ENCODE peak calls at places on chromosomes 11 and 22, in five cellular contexts. One of them, this sample, is unnamed.

GRCh38 chr22:22576244-22576988 is 17.4 kb upstream of the PRAME start:
- DNase-seq in uterus: no peak
- DNase-seq in breast epithelium: no peak
- DNase-seq in upper lobe of left lung: no peak
- DNase-seq in sigmoid colon: no peak
- DNase-seq in this sample: peak; percentile 59

GRCh38 chr11:1077417-1078119 is 2.9 kb downstream of the MUC2 start:
- DNase-seq in uterus: peak; percentile 12
- DNase-seq in upper lobe of left lung: no peak
- DNase-seq in breast epithelium: no peak
- DNase-seq in sigmoid colon: peak; percentile 40
- DNase-seq in this sample: no peak

GRCh38 chr11:1233351-1234053 is 10.6 kb downstream of the MUC5B start:
- DNase-seq in sigmoid colon: peak; percentile 53
- DNase-seq in uterus: no peak
- DNase-seq in upper lobe of left lung: no peak
- DNase-seq in breast epithelium: no peak
- DNase-seq in this sample: peak; percentile 15

GRCh38 chr11:37503411-37504065 is 905.5 kb upstream of the RAG2 start:
- DNase-seq in sigmoid colon: no peak
- DNase-seq in upper lobe of left lung: no peak
- DNase-seq in breast epithelium: no peak
- DNase-seq in uterus: no peak
- DNase-seq in this sample: no peak

GRCh38 chr11:117374316-117374715 is 46.7 kb downstream of the CEP164 start:
- DNase-seq in breast epithelium: no peak
- DNase-seq in upper lobe of left lung: no peak
- DNase-seq in sigmoid colon: no peak
- DNase-seq in uterus: no peak
- DNase-seq in this sample: no peak

GRCh38 chr11:7286178-7286577 is 34.5 kb downstream of the SYT9 start:
- DNase-seq in sigmoid colon: no peak
- DNase-seq in uterus: no peak
- DNase-seq in upper lobe of left lung: no peak
- DNase-seq in breast epithelium: no peak
- DNase-seq in this sample: no peak

GRCh38 chr11:106471273-106471672 is 393.8 kb downstream of the AASDHPPT start:
- DNase-seq in breast epithelium: no peak
- DNase-seq in upper lobe of left lung: no peak
- DNase-seq in sigmoid colon: no peak
- DNase-seq in uterus: no peak
- DNase-seq in this sample: no peak

GRCh38 chr11:64526795-64527194 is 64.2 kb upstream of the SLC22A12 start:
- DNase-seq in upper lobe of left lung: no peak
- DNase-seq in uterus: no peak
- DNase-seq in breast epithelium: no peak
- DNase-seq in sigmoid colon: no peak
- DNase-seq in this sample: no peak

GRCh38 chr11:16981651-16982194 is 32.5 kb downstream of the PLEKHA7 start:
- DNase-seq in upper lobe of left lung: no peak
- DNase-seq in sigmoid colon: no peak
- DNase-seq in breast epithelium: peak; percentile 93
- DNase-seq in uterus: no peak
- DNase-seq in this sample: no peak

GRCh38 chr11:66641834-66642233 is 3.3 kb downstream of the RBM4 start:
- DNase-seq in breast epithelium: no peak
- DNase-seq in sigmoid colon: no peak
- DNase-seq in uterus: no peak
- DNase-seq in upper lobe of left lung: no peak
- DNase-seq in this sample: no peak

GRCh38 chr11:124657922-124658321 is 15.6 kb downstream of the SIAE start:
- DNase-seq in uterus: no peak
- DNase-seq in upper lobe of left lung: no peak
- DNase-seq in breast epithelium: no peak
- DNase-seq in sigmoid colon: no peak
- DNase-seq in this sample: no peak

GRCh38 chr22:22060200-22061084 is 77.9 kb upstream of the TOP3B start:
- DNase-seq in uterus: peak; percentile 21
- DNase-seq in sigmoid colon: peak; percentile 68
- DNase-seq in upper lobe of left lung: peak; percentile 71
- DNase-seq in breast epithelium: no peak
- DNase-seq in this sample: peak; percentile 79

GRCh38 chr11:112878228-112878627 is 83.0 kb upstream of the NCAM1 start:
- DNase-seq in sigmoid colon: no peak
- DNase-seq in upper lobe of left lung: no peak
- DNase-seq in breast epithelium: no peak
- DNase-seq in uterus: no peak
- DNase-seq in this sample: no peak

GRCh38 chr11:73978576-73979086 is 4.0 kb downstream of the UCP2 start:
- DNase-seq in uterus: no peak
- DNase-seq in breast epithelium: no peak
- DNase-seq in upper lobe of left lung: peak; percentile 41
- DNase-seq in sigmoid colon: no peak
- DNase-seq in this sample: peak; percentile 1

GRCh38 chr22:32828150-32828549 is 26.6 kb downstream of the TIMP3 start:
- DNase-seq in upper lobe of left lung: peak; percentile 53
- DNase-seq in uterus: no peak
- DNase-seq in sigmoid colon: peak; percentile 28
- DNase-seq in breast epithelium: no peak
- DNase-seq in this sample: no peak
- H3K27ac ChIP-seq in upper lobe of left lung: peak overlapping the region; percentile 34
- H3K27ac ChIP-seq in uterus: peak overlapping the region; percentile 72
- H3K27ac ChIP-seq in sigmoid colon: peak overlapping the region; percentile 68
- H3K27ac ChIP-seq in breast epithelium: no peak overlapping the region
- H3K27ac ChIP-seq in this sample: no peak overlapping the region

DNA sequence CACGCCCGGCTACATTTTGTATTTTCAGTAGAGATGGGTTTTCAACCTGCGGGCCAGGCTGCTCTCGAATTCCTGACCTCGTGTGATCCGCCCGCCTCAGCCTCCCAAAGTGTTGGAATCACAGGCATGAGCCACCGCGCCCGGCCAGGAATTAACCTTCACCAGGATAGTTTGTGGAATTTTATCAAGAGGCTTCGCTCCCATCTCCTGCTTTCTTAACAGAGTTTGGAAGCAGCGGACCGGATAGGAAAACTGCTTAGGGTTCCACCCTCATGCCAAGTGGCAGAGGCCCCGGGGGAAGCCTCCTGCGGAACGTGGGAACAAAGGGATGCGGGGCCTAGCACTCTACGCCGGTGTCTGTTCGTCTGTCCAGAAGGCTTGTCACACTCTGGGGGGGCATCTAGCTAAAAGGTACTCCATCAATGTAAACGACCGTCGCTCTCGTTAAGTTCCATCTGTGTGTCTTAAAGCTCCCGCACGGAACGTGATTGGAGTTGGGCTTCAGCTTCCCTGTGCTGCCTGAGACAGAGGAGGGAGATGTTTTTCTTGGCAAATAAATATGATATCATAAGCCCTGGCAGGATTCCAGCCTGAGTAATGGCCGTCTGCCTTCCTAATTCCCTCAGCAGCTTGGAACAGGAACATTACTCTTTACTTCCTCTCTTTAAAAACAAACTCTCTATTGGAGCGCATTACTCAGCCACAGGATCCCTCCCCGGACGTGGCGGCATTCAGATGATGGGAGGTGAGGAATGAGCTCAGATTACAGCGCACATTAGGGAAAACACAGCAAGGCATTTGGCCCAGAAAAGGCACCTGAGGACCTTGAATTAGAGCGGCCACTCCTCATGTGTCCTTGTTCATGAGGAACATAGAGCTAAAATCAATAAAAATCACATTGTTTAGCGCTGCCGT is 230.2 kb downstream of the ST3GAL4 start:
- DNase-seq in upper lobe of left lung: peak; percentile 28
- DNase-seq in uterus: peak; percentile 69
- DNase-seq in breast epithelium: peak; percentile 39
- DNase-seq in sigmoid colon: peak; percentile 76
- DNase-seq in this sample: no peak
- TF ChIP-seq POLR2A in upper lobe of left lung: no peak
- TF ChIP-seq POLR2A in uterus: no peak
- TF ChIP-seq POLR2A in breast epithelium: no peak
- TF ChIP-seq POLR2A in sigmoid colon: no peak
- TF ChIP-seq POLR2A in this sample: no peak

DNA sequence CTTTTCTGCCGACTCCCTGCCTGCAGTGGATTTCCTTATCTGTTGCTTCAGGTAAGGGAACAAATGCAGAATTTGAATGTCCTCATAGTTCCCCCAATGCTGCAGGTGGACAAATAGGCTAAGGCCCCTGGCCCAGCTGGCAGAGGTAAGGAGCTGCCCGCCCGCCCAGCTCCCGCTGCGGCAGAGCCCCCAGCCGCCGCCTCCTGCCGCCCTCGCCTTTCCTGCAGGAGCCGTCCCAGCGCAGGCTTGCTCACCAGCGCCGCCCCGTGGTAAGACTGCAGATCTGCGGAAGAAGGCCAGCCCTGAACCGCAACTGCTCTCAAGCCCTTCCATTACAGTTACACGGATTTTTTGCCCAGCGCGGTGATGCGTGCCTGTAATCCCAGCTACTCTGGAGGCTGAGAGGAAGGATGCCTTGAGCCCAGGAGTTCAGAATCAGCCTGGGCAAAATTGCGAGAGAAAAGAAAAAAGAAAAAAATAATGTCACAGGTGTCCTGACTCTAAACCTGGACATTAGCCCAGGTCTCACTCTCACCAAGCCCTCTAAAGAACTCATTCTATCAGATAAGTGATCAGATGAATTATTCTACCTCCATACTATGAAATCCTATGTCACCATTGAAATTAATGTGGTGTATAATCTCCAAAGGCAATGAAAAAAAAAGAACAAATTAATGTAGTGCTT is 51.2 kb upstream of the EMID1 start:
- DNase-seq in upper lobe of left lung: peak; percentile 85
- DNase-seq in sigmoid colon: peak; percentile 85
- DNase-seq in uterus: peak; percentile 56
- DNase-seq in breast epithelium: peak; percentile 44
- DNase-seq in this sample: peak; percentile 85
- H3K4me3 ChIP-seq in upper lobe of left lung: no peak overlapping the region
- H3K4me3 ChIP-seq in sigmoid colon: no peak overlapping the region
- H3K4me3 ChIP-seq in uterus: no peak overlapping the region
- H3K4me3 ChIP-seq in breast epithelium: peak overlapping the region; percentile 15
- H3K4me3 ChIP-seq in this sample: no peak overlapping the region

GRCh38 chr11:110253525-110253924 is 42.9 kb downstream of the RDX start:
- DNase-seq in uterus: no peak
- DNase-seq in upper lobe of left lung: no peak
- DNase-seq in breast epithelium: no peak
- DNase-seq in sigmoid colon: no peak
- DNase-seq in this sample: no peak
- H3K27ac ChIP-seq in uterus: no peak overlapping the region
- H3K27ac ChIP-seq in upper lobe of left lung: no peak overlapping the region
- H3K27ac ChIP-seq in breast epithelium: no peak overlapping the region
- H3K27ac ChIP-seq in sigmoid colon: no peak overlapping the region
- H3K27ac ChIP-seq in this sample: no peak overlapping the region

GRCh38 chr11:96293109-96293508 is 49.9 kb downstream of the MAML2 start:
- DNase-seq in sigmoid colon: no peak
- DNase-seq in uterus: no peak
- DNase-seq in upper lobe of left lung: no peak
- DNase-seq in breast epithelium: no peak
- DNase-seq in this sample: no peak
- TF ChIP-seq POLR2A in sigmoid colon: no peak
- TF ChIP-seq POLR2A in uterus: no peak
- TF ChIP-seq POLR2A in upper lobe of left lung: no peak
- TF ChIP-seq POLR2A in breast epithelium: no peak
- TF ChIP-seq POLR2A in this sample: no peak